ENCODE peak calls at places on chromosomes 7 and 10, in six cellular contexts. One of them, this sample, is unnamed.

GRCh38 chr7:50203521-50203920 is 101.0 kb upstream of the IKZF1 start:
- DNase-seq in BJ: no peak
- DNase-seq in tibial artery: no peak
- DNase-seq in esophagus squamous epithelium: no peak
- DNase-seq in HCT116: no peak
- DNase-seq in transverse colon: no peak
- DNase-seq in this sample: no peak

GRCh38 chr10:110212119-110213006 is 5.0 kb downstream of the MXI1 start:
- DNase-seq in BJ: no peak
- DNase-seq in tibial artery: no peak
- DNase-seq in esophagus squamous epithelium: peak; percentile 8
- DNase-seq in HCT116: no peak
- DNase-seq in transverse colon: peak; percentile 80
- DNase-seq in this sample: no peak

GRCh38 chr10:48608926-48609325 is 4.1 kb upstream of the ARHGAP22 start:
- DNase-seq in BJ: no peak
- DNase-seq in tibial artery: no peak
- DNase-seq in esophagus squamous epithelium: no peak
- DNase-seq in HCT116: no peak
- DNase-seq in transverse colon: no peak
- DNase-seq in this sample: no peak

GRCh38 chr10:122441961-122442360 is 12.5 kb upstream of the ARMS2 start:
- DNase-seq in BJ: no peak
- DNase-seq in tibial artery: no peak
- DNase-seq in esophagus squamous epithelium: no peak
- DNase-seq in HCT116: no peak
- DNase-seq in transverse colon: no peak
- DNase-seq in this sample: peak; percentile 82

GRCh38 chr10:103276941-103277712 is at the start of gene INA:
- DNase-seq in BJ: no peak
- DNase-seq in tibial artery: no peak
- DNase-seq in esophagus squamous epithelium: no peak
- DNase-seq in HCT116: no peak
- DNase-seq in transverse colon: no peak
- DNase-seq in this sample: peak; percentile 66

GRCh38 chr7:31444196-31444595 is 69.7 kb upstream of the ITPRID1 start:
- DNase-seq in BJ: no peak
- DNase-seq in tibial artery: no peak
- DNase-seq in esophagus squamous epithelium: no peak
- DNase-seq in HCT116: no peak
- DNase-seq in transverse colon: no peak
- DNase-seq in this sample: no peak

GRCh38 chr10:29630205-29631048 is 4.3 kb downstream of the SVIL start:
- DNase-seq in BJ: no peak
- DNase-seq in tibial artery: no peak
- DNase-seq in esophagus squamous epithelium: no peak
- DNase-seq in HCT116: no peak
- DNase-seq in transverse colon: no peak
- DNase-seq in this sample: no peak

GRCh38 chr7:151695856-151696555 is 176.3 kb upstream of the RHEB start:
- DNase-seq in BJ: no peak
- DNase-seq in tibial artery: no peak
- DNase-seq in esophagus squamous epithelium: no peak
- DNase-seq in HCT116: no peak
- DNase-seq in transverse colon: no peak
- DNase-seq in this sample: no peak

DNA sequence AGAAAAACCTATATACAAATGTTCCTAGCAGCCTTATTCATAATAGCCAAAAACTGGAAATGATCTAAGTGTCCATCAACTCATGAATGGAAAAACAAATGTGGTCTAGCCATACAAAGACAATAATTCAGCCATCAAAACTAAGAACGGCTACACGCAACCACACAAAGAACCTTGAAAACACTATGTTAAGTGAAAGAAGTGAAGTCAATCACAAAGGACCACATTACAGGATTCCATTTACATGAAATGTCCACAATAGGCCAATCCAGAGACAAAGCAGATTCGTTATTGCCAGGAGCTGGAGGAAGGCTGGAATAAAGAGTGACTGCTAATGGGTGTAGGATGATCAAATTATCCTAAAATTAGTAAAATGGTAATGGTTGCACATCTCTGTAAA is 21.1 kb downstream of the MKRN1 start:
- DNase-seq in BJ: no peak
- DNase-seq in tibial artery: no peak
- DNase-seq in esophagus squamous epithelium: no peak
- DNase-seq in HCT116: no peak
- DNase-seq in transverse colon: no peak
- DNase-seq in this sample: no peak
- H3K36me3 ChIP-seq in BJ: peaks cover 12% of the 10 kb centered on the region
- H3K36me3 ChIP-seq in tibial artery: peaks cover 93% of the 10 kb centered on the region
- H3K36me3 ChIP-seq in esophagus squamous epithelium: peaks cover 27% of the 10 kb centered on the region
- H3K36me3 ChIP-seq in HCT116: peaks cover 13% of the 10 kb centered on the region
- H3K36me3 ChIP-seq in transverse colon: no peaks in the 10 kb centered on the region
- H3K36me3 ChIP-seq in this sample: peaks cover 34% of the 10 kb centered on the region

GRCh38 chr10:90885176-90885575 is 13.4 kb downstream of the RPP30 start:
- DNase-seq in BJ: peak; percentile 65
- DNase-seq in tibial artery: no peak
- DNase-seq in esophagus squamous epithelium: no peak
- DNase-seq in HCT116: no peak
- DNase-seq in transverse colon: no peak
- DNase-seq in this sample: peak; percentile 19

GRCh38 chr10:90879062-90879461 is 7.3 kb downstream of the RPP30 start:
- DNase-seq in BJ: no peak
- DNase-seq in tibial artery: no peak
- DNase-seq in esophagus squamous epithelium: no peak
- DNase-seq in HCT116: no peak
- DNase-seq in transverse colon: no peak
- DNase-seq in this sample: no peak

GRCh38 chr10:90888387-90888786 is 16.6 kb downstream of the RPP30 start:
- DNase-seq in BJ: no peak
- DNase-seq in tibial artery: no peak
- DNase-seq in esophagus squamous epithelium: no peak
- DNase-seq in HCT116: no peak
- DNase-seq in transverse colon: no peak
- DNase-seq in this sample: no peak

GRCh38 chr10:90887555-90887954 is 15.8 kb downstream of the RPP30 start:
- DNase-seq in BJ: no peak
- DNase-seq in tibial artery: no peak
- DNase-seq in esophagus squamous epithelium: no peak
- DNase-seq in HCT116: no peak
- DNase-seq in transverse colon: peak; percentile 45
- DNase-seq in this sample: no peak

GRCh38 chr10:90884414-90884813 is 12.6 kb downstream of the RPP30 start:
- DNase-seq in BJ: peak; percentile 19
- DNase-seq in tibial artery: no peak
- DNase-seq in esophagus squamous epithelium: no peak
- DNase-seq in HCT116: no peak
- DNase-seq in transverse colon: no peak
- DNase-seq in this sample: no peak
- H3K36me3 ChIP-seq in BJ: peaks cover 3% of the 10 kb centered on the region
- H3K36me3 ChIP-seq in tibial artery: peaks cover 69% of the 10 kb centered on the region
- H3K36me3 ChIP-seq in esophagus squamous epithelium: peaks cover 23% of the 10 kb centered on the region
- H3K36me3 ChIP-seq in HCT116: peaks cover 56% of the 10 kb centered on the region
- H3K36me3 ChIP-seq in transverse colon: no peaks in the 10 kb centered on the region
- H3K36me3 ChIP-seq in this sample: peaks cover 21% of the 10 kb centered on the region

DNA sequence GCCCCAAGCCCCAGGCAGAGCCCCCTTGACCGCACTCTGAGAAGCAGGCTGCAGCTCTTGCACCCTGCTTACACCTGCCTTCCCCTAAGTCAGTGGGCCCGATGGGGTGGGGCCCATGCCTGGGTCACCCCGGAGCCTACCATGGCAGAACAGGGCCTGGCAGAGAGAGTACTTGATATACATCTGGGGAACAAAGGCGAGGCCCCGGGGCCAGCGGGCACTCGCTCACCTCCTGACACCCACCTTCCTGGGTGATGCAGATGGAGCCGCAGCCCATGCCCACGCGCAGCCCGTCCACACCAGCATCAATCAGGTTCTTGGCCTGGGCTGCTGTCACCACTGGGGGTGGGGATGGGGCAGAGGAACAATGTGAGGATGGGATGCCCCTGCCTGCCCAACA is 13.4 kb downstream of the IMPDH1 start:
- DNase-seq in BJ: no peak
- DNase-seq in tibial artery: no peak
- DNase-seq in esophagus squamous epithelium: no peak
- DNase-seq in HCT116: no peak
- DNase-seq in transverse colon: no peak
- DNase-seq in this sample: no peak
- H3K36me3 ChIP-seq in BJ: peaks cover 56% of the 10 kb centered on the region
- H3K36me3 ChIP-seq in tibial artery: peaks cover 98% of the 10 kb centered on the region
- H3K36me3 ChIP-seq in esophagus squamous epithelium: peaks cover 42% of the 10 kb centered on the region
- H3K36me3 ChIP-seq in HCT116: peaks cover 37% of the 10 kb centered on the region
- H3K36me3 ChIP-seq in transverse colon: no peaks in the 10 kb centered on the region
- H3K36me3 ChIP-seq in this sample: peaks cover 9% of the 10 kb centered on the region

GRCh38 chr10:70853031-70853430 is 35.3 kb downstream of the PCBD1 start:
- DNase-seq in BJ: no peak
- DNase-seq in tibial artery: no peak
- DNase-seq in esophagus squamous epithelium: no peak
- DNase-seq in HCT116: no peak
- DNase-seq in transverse colon: no peak
- DNase-seq in this sample: no peak
- H3K36me3 ChIP-seq in BJ: peaks cover 7% of the 10 kb centered on the region
- H3K36me3 ChIP-seq in tibial artery: peaks cover 63% of the 10 kb centered on the region
- H3K36me3 ChIP-seq in esophagus squamous epithelium: peaks cover 5% of the 10 kb centered on the region
- H3K36me3 ChIP-seq in HCT116: peaks cover 12% of the 10 kb centered on the region
- H3K36me3 ChIP-seq in transverse colon: no peaks in the 10 kb centered on the region
- H3K36me3 ChIP-seq in this sample: peaks cover 13% of the 10 kb centered on the region

GRCh38 chr10:100333106-100333505 is 3.1 kb upstream of the PKD2L1 start:
- DNase-seq in BJ: no peak
- DNase-seq in tibial artery: no peak
- DNase-seq in esophagus squamous epithelium: no peak
- DNase-seq in HCT116: no peak
- DNase-seq in transverse colon: no peak
- DNase-seq in this sample: no peak
- H3K36me3 ChIP-seq in BJ: no peaks in the 10 kb centered on the region
- H3K36me3 ChIP-seq in tibial artery: no peaks in the 10 kb centered on the region
- H3K36me3 ChIP-seq in esophagus squamous epithelium: no peaks in the 10 kb centered on the region
- H3K36me3 ChIP-seq in HCT116: no peaks in the 10 kb centered on the region
- H3K36me3 ChIP-seq in transverse colon: no peaks in the 10 kb centered on the region
- H3K36me3 ChIP-seq in this sample: no peaks in the 10 kb centered on the region

DNA sequence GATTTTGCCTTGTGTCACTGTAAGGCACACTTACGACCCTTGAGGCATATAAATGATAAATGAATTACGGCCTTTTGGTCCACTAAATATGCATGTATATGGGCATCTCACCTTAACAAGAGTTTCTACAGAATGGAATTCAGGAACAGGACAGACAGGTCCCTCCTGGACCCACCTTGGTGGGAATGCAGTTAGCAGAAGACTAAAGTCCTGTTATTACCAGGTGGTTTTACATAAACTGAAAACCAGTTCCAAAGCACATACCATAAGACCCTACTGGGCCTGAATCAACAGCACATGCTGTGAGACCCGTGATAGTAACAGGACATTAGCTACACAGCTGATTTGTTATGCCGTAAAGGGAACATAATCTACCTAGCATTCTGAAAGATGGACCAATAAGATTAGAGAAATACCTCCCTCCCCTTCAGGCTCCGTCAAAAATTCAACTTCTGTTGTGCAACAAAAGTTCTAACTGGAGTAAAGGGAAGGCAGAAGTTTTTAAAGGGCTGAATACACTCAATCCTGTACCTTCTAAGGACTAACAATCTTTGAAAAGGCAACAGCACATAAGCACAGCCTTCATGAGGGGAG is 24.0 kb downstream of the LAMB1 start:
- DNase-seq in BJ: no peak
- DNase-seq in tibial artery: no peak
- DNase-seq in esophagus squamous epithelium: no peak
- DNase-seq in HCT116: no peak
- DNase-seq in transverse colon: no peak
- DNase-seq in this sample: peak; percentile 74
- H3K36me3 ChIP-seq in BJ: peaks cover 27% of the 10 kb centered on the region
- H3K36me3 ChIP-seq in tibial artery: peaks cover 12% of the 10 kb centered on the region
- H3K36me3 ChIP-seq in esophagus squamous epithelium: peaks cover 3% of the 10 kb centered on the region
- H3K36me3 ChIP-seq in HCT116: peaks cover 10% of the 10 kb centered on the region
- H3K36me3 ChIP-seq in transverse colon: peaks cover 4% of the 10 kb centered on the region
- H3K36me3 ChIP-seq in this sample: peaks cover 29% of the 10 kb centered on the region

DNA sequence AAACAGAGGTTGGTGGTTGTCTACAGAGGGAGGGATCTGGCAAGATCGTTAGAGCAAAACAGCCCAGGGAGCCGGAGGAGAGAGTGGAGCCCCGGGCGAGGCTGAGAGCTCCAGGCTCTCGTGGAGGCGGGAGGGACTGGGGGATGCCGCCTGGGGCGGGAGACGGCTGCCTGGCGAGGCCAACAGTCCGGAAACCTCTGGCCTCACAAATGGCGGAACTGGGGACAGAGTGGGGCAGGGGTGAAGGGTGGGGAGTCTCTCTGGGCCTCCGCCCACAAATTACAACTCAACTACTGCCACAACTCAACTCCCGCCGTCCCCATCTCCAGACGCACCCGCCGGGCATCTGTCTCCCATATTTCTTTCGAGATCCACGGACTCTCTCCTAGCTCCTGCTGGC is 47.7 kb downstream of the CLEC2L start:
- DNase-seq in BJ: no peak
- DNase-seq in tibial artery: no peak
- DNase-seq in esophagus squamous epithelium: no peak
- DNase-seq in HCT116: no peak
- DNase-seq in transverse colon: no peak
- DNase-seq in this sample: peak; percentile 18
- H3K36me3 ChIP-seq in BJ: peaks cover 6% of the 10 kb centered on the region
- H3K36me3 ChIP-seq in tibial artery: peaks cover 94% of the 10 kb centered on the region
- H3K36me3 ChIP-seq in esophagus squamous epithelium: peaks cover 17% of the 10 kb centered on the region
- H3K36me3 ChIP-seq in HCT116: no peaks in the 10 kb centered on the region
- H3K36me3 ChIP-seq in transverse colon: no peaks in the 10 kb centered on the region
- H3K36me3 ChIP-seq in this sample: peaks cover 4% of the 10 kb centered on the region

This sample was measured in trophoblast cell.